ENCODE peak calls at places on chromosome 7, in six cellular contexts. O, T, S, G, Y and Q are unnamed samples.

GRCh38 chr7:3995187-3995586 is 686.9 kb upstream of the FOXK1 start:
- DNase-seq in T (no peak), S (no peak), O (no peak), G (no peak), Y (no peak), Q (no peak)

GRCh38 chr7:36079446-36080025 is 73.5 kb upstream of the EEPD1 start:
- DNase-seq in S (no peak), Y (no peak), O (no peak), T (no peak), G (no peak), Q (no peak)

GRCh38 chr7:127393370-127394058 is 1.0 kb upstream of the ZNF800 start:
- DNase-seq in S (no peak), O (no peak), T (peak; percentile 67), Y (no peak), G (peak; percentile 36), Q (no peak)

GRCh38 chr7:29611941-29612527 is 48.4 kb downstream of the PRR15 start:
- DNase-seq in S (no peak), T (no peak), Y (no peak), G (no peak), O (no peak), Q (no peak)

GRCh38 chr7:1091019-1091643 is 3.2 kb downstream of the GPER1 start:
- DNase-seq in S (no peak), G (no peak), T (no peak), Y (peak; percentile 55), O (no peak), Q (no peak)

GRCh38 chr7:135773451-135773850 is 24.8 kb upstream of the FAM180A start:
- DNase-seq in Y (peak; percentile 15), S (no peak), O (no peak), T (no peak), G (no peak), Q (no peak)

GRCh38 chr7:98168181-98168903 is 42.9 kb upstream of the BHLHA15 start:
- DNase-seq in O (no peak), G (peak; percentile 84), S (peak; percentile 16), T (no peak), Y (peak; percentile 66), Q (no peak)

GRCh38 chr7:32905175-32905662 is 13.7 kb upstream of the KBTBD2 start:
- DNase-seq in Y (peak; percentile 66), G (peak; percentile 21), S (no peak), T (peak; percentile 73), O (no peak), Q (no peak)

GRCh38 chr7:139767561-139767982 is 10.2 kb downstream of the HIPK2 start:
- DNase-seq in Y (no peak), O (no peak), S (peak; percentile 48), G (no peak), T (no peak), Q (no peak)

GRCh38 chr7:96199421-96199820 is 122.5 kb downstream of the SLC25A13 start:
- DNase-seq in Y (peak; percentile 31), O (no peak), T (no peak), G (no peak), S (no peak), Q (no peak)

GRCh38 chr7:726084-726853 is at the start of gene DNAAF5:
- DNase-seq in O (peak; percentile 60), T (peak; percentile 85), Y (peak; percentile 81), G (peak; percentile 89), S (peak; percentile 45), Q (peak; percentile 79)

GRCh38 chr7:81447351-81447952 is 322.4 kb downstream of the HGF start:
- DNase-seq in O (no peak), S (no peak), T (no peak), Y (peak; percentile 70), G (no peak), Q (no peak)

GRCh38 chr7:39888171-39888853 is 61.7 kb upstream of the CDK13 start:
- DNase-seq in G (no peak), O (no peak), T (no peak), Y (no peak), S (no peak), Q (no peak)

GRCh38 chr7:100626530-100627237 is 14.3 kb downstream of the MOSPD3 start:
- DNase-seq in T (peak; percentile 88), G (peak; percentile 73), Y (peak; percentile 81), O (peak; percentile 57), S (peak; percentile 32), Q (peak; percentile 66)

GRCh38 chr7:157916946-157917670 is 580.3 kb downstream of the DNAJB6 start:
- DNase-seq in T (no peak), G (no peak), S (no peak), Y (no peak), O (no peak), Q (no peak)

GRCh38 chr7:100467638-100468373 is 3.7 kb upstream of the SPACDR start:
- DNase-seq in T (no peak), G (no peak), Y (no peak), S (no peak), O (peak; percentile 30), Q (no peak)

GRCh38 chr7:134844200-134844599 is 64.8 kb downstream of the CALD1 start:
- DNase-seq in O (no peak), S (no peak), T (no peak), G (no peak), Y (no peak), Q (no peak)

GRCh38 chr7:139124084-139124914 is 14.8 kb upstream of the ZC3HAV1 start:
- DNase-seq in O (no peak), Y (no peak), G (no peak), T (no peak), S (no peak), Q (no peak)

GRCh38 chr7:79272066-79272669 is 181.3 kb downstream of the MAGI2 start:
- DNase-seq in O (no peak), Y (peak; percentile 70), T (no peak), G (no peak), S (no peak), Q (no peak)

GRCh38 chr7:139692723-139693122 is 85.1 kb downstream of the HIPK2 start:
- DNase-seq in G (peak; percentile 60), Y (no peak), S (no peak), O (no peak), T (no peak), Q (no peak)

GRCh38 chr7:18685961-18686360 is 190.4 kb downstream of the HDAC9 start:
- DNase-seq in Y (peak; percentile 67), T (no peak), G (no peak), S (no peak), O (no peak), Q (no peak)

GRCh38 chr7:21819048-21819447 is 126.7 kb downstream of the CDCA7L start:
- DNase-seq in Y (no peak), O (no peak), T (no peak), G (no peak), S (no peak), Q (no peak)

GRCh38 chr7:131106681-131107342 is 220.9 kb upstream of the MKLN1 start:
- DNase-seq in O (peak; percentile 33), T (peak; percentile 82), G (peak; percentile 57), S (no peak), Y (no peak), Q (peak; percentile 70)

GRCh38 chr7:94251-94801 is 98.0 kb upstream of the FAM20C start:
- DNase-seq in S (no peak), Y (no peak), G (no peak), O (no peak), T (no peak), Q (no peak)

GRCh38 chr7:112668561-112668960 is 121.6 kb downstream of the TMEM168 start:
- DNase-seq in T (no peak), O (no peak), S (no peak), G (no peak), Y (no peak), Q (no peak)

DNA sequence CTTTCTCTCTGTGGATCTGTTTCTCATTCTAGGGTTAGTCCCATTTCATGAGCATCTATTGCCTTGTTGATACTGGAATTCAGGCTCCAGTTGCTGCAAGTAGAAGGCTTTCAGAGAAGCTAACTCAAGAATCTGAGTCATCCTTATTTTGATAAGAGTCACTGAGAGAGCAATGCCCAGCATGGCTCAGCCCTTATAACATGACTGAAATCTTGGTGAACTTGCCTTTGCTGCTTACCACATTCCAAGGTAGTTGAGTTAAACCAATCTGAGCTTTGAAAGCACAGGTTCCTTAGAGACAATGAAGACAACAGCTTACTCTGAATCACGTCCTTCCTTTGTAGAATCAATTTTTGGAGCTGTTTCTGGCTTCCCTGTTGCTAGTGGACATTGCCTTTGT is 53.6 kb upstream of the CHCHD3 start:
- DNase-seq in O (no peak), Y (peak; percentile 2), T (no peak), S (no peak), G (no peak), Q (no peak)
- H3K27me3 ChIP-seq in O (no peaks in the 10 kb centered on the region), Y (no peaks in the 10 kb centered on the region), T (peaks cover 7% of the 10 kb centered on the region), S (peaks cover 5% of the 10 kb centered on the region), G (no peaks in the 10 kb centered on the region), Q (no peaks in the 10 kb centered on the region)

GRCh38 chr7:5423272-5423843 is at the start of gene TNRC18:
- DNase-seq in O (no peak), S (no peak), G (no peak), Y (no peak), T (no peak), Q (peak; percentile 52)

GRCh38 chr7:5420108-5420840 is 3.4 kb downstream of the TNRC18 start:
- DNase-seq in T (no peak), Y (no peak), S (no peak), O (no peak), G (peak; percentile 47), Q (no peak)

GRCh38 chr7:5420841-5421625 is 2.6 kb downstream of the TNRC18 start:
- DNase-seq in T (peak; percentile 80), G (peak; percentile 41), O (no peak), Y (no peak), S (no peak), Q (no peak)

GRCh38 chr7:5422324-5423271 is 1.0 kb downstream of the TNRC18 start:
- DNase-seq in Y (peak; percentile 24), S (no peak), O (no peak), T (no peak), G (peak; percentile 33), Q (no peak)

GRCh38 chr7:5421626-5422323 is 1.9 kb downstream of the TNRC18 start:
- DNase-seq in G (peak; percentile 76), Y (peak; percentile 82), S (no peak), O (peak; percentile 55), T (no peak), Q (peak; percentile 54)
- TF ChIP-seq POLR2A in G (peak; percentile 63), Y (peak; percentile 22), S (no peak), O (no peak), T (no peak), Q (no peak)

GRCh38 chr7:150745868-150746267 is 8.7 kb downstream of the GIMAP5 start:
- DNase-seq in O (no peak), S (no peak), T (no peak), G (no peak), Y (no peak), Q (no peak)

GRCh38 chr7:150751702-150752101 is 14.5 kb downstream of the GIMAP5 start:
- DNase-seq in Y (no peak), T (no peak), G (no peak), S (no peak), O (no peak), Q (no peak)

GRCh38 chr7:150746931-150747330 is 9.7 kb downstream of the GIMAP5 start:
- DNase-seq in Y (no peak), T (no peak), S (no peak), G (no peak), O (no peak), Q (no peak)

GRCh38 chr7:150745086-150745485 is 7.9 kb downstream of the GIMAP5 start:
- DNase-seq in T (no peak), O (no peak), Y (no peak), S (no peak), G (no peak), Q (no peak)

GRCh38 chr7:150748402-150748801 is 11.2 kb downstream of the GIMAP5 start:
- DNase-seq in Y (no peak), S (no peak), G (no peak), T (no peak), O (no peak), Q (no peak)
- H3K27me3 ChIP-seq in Y (no peaks in the 10 kb centered on the region), S (no peaks in the 10 kb centered on the region), G (no peaks in the 10 kb centered on the region), T (no peaks in the 10 kb centered on the region), O (no peaks in the 10 kb centered on the region), Q (no peaks in the 10 kb centered on the region)

GRCh38 chr7:140918236-140918635 is 6.5 kb downstream of the BRAF start:
- DNase-seq in O (no peak), S (no peak), G (no peak), T (no peak), Y (no peak), Q (no peak)
- TF ChIP-seq POLR2A in O (no peak), S (no peak), G (no peak), T (no peak), Y (no peak), Q (no peak)